ENCODE peak calls at places on chromosome 17, in seven cellular contexts. C, I, Q, W, B, K and U are unnamed samples.
A peak's percentile ranks its signal among the peaks of the same experiment; 100 is the strongest.

GRCh38 chr17:42853004-42853403 is 2.0 kb downstream of the AOC3 start:
- DNase-seq in W (no peak), K (no peak), B (no peak), C (no peak), Q (no peak), I (no peak), U (no peak)

GRCh38 chr17:13421581-13421980 is 180.1 kb downstream of the HS3ST3A1 start:
- DNase-seq in W (no peak), I (no peak), K (no peak), B (no peak), C (no peak), Q (peak; percentile 71), U (no peak)

GRCh38 chr17:53627511-53627910 is 195.2 kb upstream of the KIF2B start:
- DNase-seq in I (no peak), B (no peak), K (no peak), W (no peak), C (no peak), Q (peak; percentile 28), U (no peak)

GRCh38 chr17:70091005-70091568 is 16.1 kb downstream of the KCNJ16 start:
- DNase-seq in K (no peak), W (no peak), B (no peak), I (no peak), C (no peak), Q (no peak), U (no peak)

GRCh38 chr17:79538291-79538690 is 72.6 kb downstream of the RBFOX3 start:
- DNase-seq in Q (no peak), C (no peak), W (no peak), I (no peak), K (no peak), B (no peak), U (no peak)

GRCh38 chr17:35866356-35866950 is 2.2 kb downstream of the HEATR9 start:
- DNase-seq in C (no peak), K (no peak), Q (peak; percentile 53), B (no peak), W (no peak), I (no peak), U (no peak)

GRCh38 chr17:42472709-42473521 is 14.2 kb downstream of the ATP6V0A1 start:
- DNase-seq in Q (peak; percentile 97), W (no peak), I (no peak), C (no peak), B (no peak), K (no peak), U (no peak)

GRCh38 chr17:42096360-42097111 is 1.7 kb downstream of the ZNF385C start:
- DNase-seq in I (no peak), W (no peak), C (no peak), Q (no peak), K (no peak), B (no peak), U (no peak)

GRCh38 chr17:48634446-48635208 is 8.5 kb upstream of the HOXB9 start:
- DNase-seq in I (no peak), B (no peak), K (no peak), Q (no peak), C (no peak), W (no peak), U (no peak)

GRCh38 chr17:75152971-75153853 is 1.1 kb downstream of the JPT1 start:
- DNase-seq in W (no peak), Q (peak; percentile 37), B (peak; percentile 24), C (peak; percentile 63), K (peak; percentile 77), I (no peak), U (peak; percentile 68)

GRCh38 chr17:70674061-70674460 is 504.7 kb downstream of the KCNJ2 start:
- DNase-seq in B (no peak), K (no peak), Q (no peak), I (no peak), C (no peak), W (no peak), U (no peak)

GRCh38 chr17:77421635-77421982 is 280.8 kb downstream of the SEC14L1 start:
- DNase-seq in K (no peak), W (no peak), I (no peak), C (no peak), B (no peak), Q (no peak), U (no peak)

GRCh38 chr17:82376042-82376730 is 4.6 kb downstream of the UTS2R start:
- DNase-seq in W (no peak), B (no peak), I (no peak), Q (no peak), C (no peak), K (no peak), U (no peak)

GRCh38 chr17:42112552-42113176 is at the start of gene DHX58:
- DNase-seq in I (peak; percentile 22), B (peak; percentile 84), Q (peak; percentile 82), K (peak; percentile 60), C (peak; percentile 64), W (no peak), U (peak; percentile 97)

GRCh38 chr17:46736100-46736499 is 82.4 kb downstream of the WNT3 start:
- DNase-seq in K (no peak), Q (no peak), C (peak; percentile 18), I (no peak), B (peak; percentile 45), W (no peak), U (peak; percentile 31)

GRCh38 chr17:79411419-79411818 is 199.4 kb downstream of the RBFOX3 start:
- DNase-seq in W (no peak), K (no peak), B (no peak), Q (no peak), C (no peak), I (no peak), U (no peak)

GRCh38 chr17:77306048-77306789 is 165.4 kb downstream of the SEC14L1 start:
- DNase-seq in C (no peak), Q (no peak), W (no peak), I (no peak), B (no peak), K (no peak), U (no peak)

DNA sequence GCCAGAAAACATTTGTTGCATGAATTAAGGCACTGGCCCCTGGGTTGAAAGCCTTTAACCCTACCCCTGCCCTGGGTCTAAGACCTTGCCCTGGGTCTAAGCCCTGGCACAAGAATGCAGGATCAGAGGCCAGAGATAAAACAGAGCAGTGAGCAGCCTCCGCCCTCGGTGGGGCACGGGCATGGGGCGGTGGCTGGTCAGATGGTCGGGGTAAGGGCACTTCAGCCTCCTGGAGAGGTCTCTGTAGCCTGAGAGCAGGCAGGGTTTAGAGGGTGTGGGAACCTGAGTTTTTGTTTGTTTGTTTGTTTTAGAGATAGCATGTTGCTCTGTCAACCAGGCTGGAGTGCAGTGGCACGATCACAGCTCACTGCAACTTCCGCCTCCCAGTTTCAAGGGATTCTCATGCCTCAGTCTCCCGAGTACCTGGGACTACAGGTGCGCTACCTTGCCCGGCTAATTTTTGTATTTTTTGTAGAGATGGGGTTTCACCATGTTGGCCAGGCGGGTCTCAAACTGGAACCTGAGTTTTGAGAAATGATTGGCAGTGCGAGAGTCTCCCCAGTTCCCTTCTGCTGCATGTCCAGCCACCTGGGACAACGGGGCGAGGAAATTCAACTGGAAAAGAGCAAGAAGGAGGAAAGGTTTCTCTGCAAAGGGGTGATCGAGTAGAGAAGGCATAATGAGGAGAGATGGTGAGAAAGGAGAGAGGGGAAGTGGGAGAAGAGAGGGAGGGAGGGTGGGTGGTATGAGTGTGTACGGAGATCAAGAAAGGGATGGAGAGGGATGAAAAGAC is 27.7 kb downstream of the TNS4 start:
- DNase-seq in C (no peak), I (no peak), W (no peak), B (no peak), K (no peak), Q (no peak), U (no peak)
- H3K4me3 ChIP-seq in C (no peak overlapping the region), I (no peak overlapping the region), W (no peak overlapping the region), B (no peak overlapping the region), K (no peak overlapping the region), Q (no peak overlapping the region), U (no peak overlapping the region)

DNA sequence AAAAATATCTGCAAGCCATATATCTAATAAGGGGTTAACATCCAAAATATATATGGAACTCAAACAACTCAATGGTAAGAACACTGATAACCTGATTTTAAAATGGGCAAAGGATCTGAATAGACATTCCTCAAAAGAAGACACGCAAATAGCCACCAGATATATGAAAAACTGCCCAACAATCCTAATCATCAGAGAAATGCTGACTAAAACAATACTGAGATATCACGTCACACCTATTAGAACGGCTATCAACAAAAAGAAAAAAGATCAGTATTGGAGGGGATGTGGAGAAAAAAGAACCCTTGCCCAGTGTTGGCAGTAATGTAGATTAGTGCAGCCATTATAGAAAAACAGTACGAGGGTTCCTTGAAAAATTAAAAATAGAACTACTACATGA is 97.2 kb downstream of the CEP112 start:
- DNase-seq in I (no peak), B (no peak), C (no peak), W (no peak), K (no peak), Q (no peak), U (no peak)
- TF ChIP-seq CTCF in I (no peak), B (no peak), C (no peak), W (no peak), K (no peak), Q (no peak), U (no peak)

GRCh38 chr17:338442-339192 is 14.0 kb downstream of the RPH3AL start:
- DNase-seq in Q (no peak), K (no peak), W (no peak), C (no peak), I (no peak), B (peak; percentile 96), U (no peak)
- H3K4me3 ChIP-seq in Q (no peak overlapping the region), K (no peak overlapping the region), W (no peak overlapping the region), C (no peak overlapping the region), I (no peak overlapping the region), B (no peak overlapping the region), U (no peak overlapping the region)

GRCh38 chr17:72053069-72053846 is 67.6 kb upstream of the SOX9 start:
- DNase-seq in C (no peak), B (peak; percentile 26), Q (no peak), I (no peak), K (peak; percentile 45), W (no peak), U (no peak)

GRCh38 chr17:72056155-72056554 is 64.7 kb upstream of the SOX9 start:
- DNase-seq in B (no peak), I (no peak), C (no peak), K (no peak), W (no peak), Q (no peak), U (peak; percentile 18)

GRCh38 chr17:72060084-72060483 is 60.7 kb upstream of the SOX9 start:
- DNase-seq in I (no peak), K (no peak), C (no peak), Q (no peak), B (no peak), W (no peak), U (no peak)

GRCh38 chr17:72056727-72057290 is 64.0 kb upstream of the SOX9 start:
- DNase-seq in Q (no peak), B (peak; percentile 27), W (no peak), I (no peak), K (peak; percentile 48), C (no peak), U (peak; percentile 30)
- TF ChIP-seq CTCF in Q (no peak), B (no peak), W (no peak), I (no peak), K (no peak), C (no peak), U (peak; percentile 1)

GRCh38 chr17:49708515-49709161 is 874 bp upstream of the SLC35B1 start:
- DNase-seq in C (peak; percentile 32), K (peak; percentile 61), B (no peak), I (no peak), W (no peak), Q (peak; percentile 45), U (no peak)
- H3K4me3 ChIP-seq in C (peak overlapping the region; percentile 92), K (no peak overlapping the region), B (no peak overlapping the region), I (peak overlapping the region; percentile 97), W (peak overlapping the region; percentile 12), Q (peak overlapping the region; percentile 90), U (peak overlapping the region; percentile 7)